ENCODE peak calls at places on chromosomes 1 and 21, in four cellular contexts. B, G, O and X are unnamed samples.

GRCh38 chr1:36656838-36657237 is 174.1 kb upstream of the CSF3R start:
- DNase-seq in O (no peak), B (no peak), G (no peak), X (no peak)

GRCh38 chr1:165930961-165931360 is 103.5 kb downstream of the UCK2 start:
- DNase-seq in O (no peak), B (no peak), G (no peak), X (no peak)

GRCh38 chr21:44299085-44299457 is 782 bp upstream of the PFKL start:
- DNase-seq in G (no peak), B (peak; percentile 13), O (no peak), X (no peak)

GRCh38 chr1:86846166-86846647 is 67.7 kb downstream of the SELENOF start:
- DNase-seq in O (no peak), B (peak; percentile 74), G (no peak), X (no peak)

GRCh38 chr1:97745912-97746311 is 174.9 kb downstream of the DPYD start:
- DNase-seq in O (no peak), B (peak; percentile 39), G (no peak), X (no peak)

GRCh38 chr1:11787251-11787803 is 18.4 kb downstream of the MTHFR start:
- DNase-seq in G (peak; percentile 61), B (peak; percentile 45), O (no peak), X (peak; percentile 73)

GRCh38 chr1:113946668-113947387 is 17.7 kb downstream of the HIPK1 start:
- DNase-seq in G (peak; percentile 50), B (no peak), O (peak; percentile 43), X (no peak)

GRCh38 chr1:231213831-231214573 is 27.0 kb upstream of the GNPAT start:
- DNase-seq in G (no peak), O (no peak), B (no peak), X (no peak)

GRCh38 chr1:23558140-23558871 is 995 bp downstream of the ID3 start:
- DNase-seq in O (peak; percentile 80), G (peak; percentile 45), B (peak; percentile 37), X (peak; percentile 73)

GRCh38 chr1:1573843-1574720 is 581 bp downstream of the SSU72 start:
- DNase-seq in B (peak; percentile 63), O (peak; percentile 57), G (peak; percentile 91), X (peak; percentile 81)

GRCh38 chr1:10915594-10915993 is 96.9 kb upstream of the TARDBP start:
- DNase-seq in O (no peak), B (no peak), G (no peak), X (no peak)

GRCh38 chr1:216014046-216014445 is 409.2 kb downstream of the USH2A start:
- DNase-seq in O (no peak), B (no peak), G (no peak), X (no peak)

GRCh38 chr1:170241266-170241851 is 95.6 kb downstream of the NTMT2 start:
- DNase-seq in G (no peak), O (no peak), B (no peak), X (no peak)

GRCh38 chr1:205977348-205978014 is 25.7 kb downstream of the RAB7B start:
- DNase-seq in B (peak; percentile 91), G (peak; percentile 86), O (peak; percentile 67), X (peak; percentile 88)

GRCh38 chr21:28892550-28893111 is 100.0 kb downstream of the LTN1 start:
- DNase-seq in O (no peak), G (no peak), B (no peak), X (no peak)

GRCh38 chr1:199691540-199691939 is 336.0 kb upstream of the NR5A2 start:
- DNase-seq in G (peak; percentile 69), B (peak; percentile 65), O (no peak), X (peak; percentile 16)

GRCh38 chr1:31423418-31423947 is 10.5 kb downstream of the SERINC2 start:
- DNase-seq in B (no peak), G (no peak), O (no peak), X (no peak)

GRCh38 chr1:12009318-12010001 is 9.8 kb upstream of the MIIP start:
- DNase-seq in O (no peak), G (no peak), B (no peak), X (no peak)

GRCh38 chr1:35449334-35450008 is 107.7 kb downstream of the KIAA0319L start:
- DNase-seq in O (no peak), B (peak; percentile 88), G (no peak), X (peak; percentile 22)

GRCh38 chr1:19028110-19028509 is 71.6 kb upstream of the IFFO2 start:
- DNase-seq in O (no peak), B (no peak), G (no peak), X (no peak)

GRCh38 chr1:161499099-161500078 is 5.9 kb upstream of the FCGR2A start:
- DNase-seq in O (no peak), B (no peak), G (no peak), X (no peak)

GRCh38 chr1:7292714-7293419 is 478.2 kb upstream of the VAMP3 start:
- DNase-seq in O (no peak), B (no peak), G (no peak), X (no peak)

GRCh38 chr1:201276891-201277290 is 6.4 kb upstream of the PKP1 start:
- DNase-seq in B (peak; percentile 74), O (no peak), G (no peak), X (no peak)

GRCh38 chr1:28343405-28343804 is 14.6 kb downstream of the MED18 start:
- DNase-seq in B (peak; percentile 74), O (peak; percentile 66), G (no peak), X (no peak)

GRCh38 chr1:227037121-227037520 is 97.0 kb downstream of the COQ8A start:
- DNase-seq in O (no peak), B (no peak), G (no peak), X (no peak)

GRCh38 chr1:186424539-186424938 is 36.4 kb downstream of the PDC start:
- DNase-seq in G (no peak), O (no peak), B (no peak), X (peak; percentile 25)

GRCh38 chr1:248813546-248813945 is 12.2 kb downstream of the SH3BP5L start:
- DNase-seq in G (no peak), B (no peak), O (no peak), X (no peak)

GRCh38 chr21:46000182-46000730 is 18.7 kb downstream of the COL6A1 start:
- DNase-seq in O (no peak), G (no peak), B (no peak), X (no peak)

DNA sequence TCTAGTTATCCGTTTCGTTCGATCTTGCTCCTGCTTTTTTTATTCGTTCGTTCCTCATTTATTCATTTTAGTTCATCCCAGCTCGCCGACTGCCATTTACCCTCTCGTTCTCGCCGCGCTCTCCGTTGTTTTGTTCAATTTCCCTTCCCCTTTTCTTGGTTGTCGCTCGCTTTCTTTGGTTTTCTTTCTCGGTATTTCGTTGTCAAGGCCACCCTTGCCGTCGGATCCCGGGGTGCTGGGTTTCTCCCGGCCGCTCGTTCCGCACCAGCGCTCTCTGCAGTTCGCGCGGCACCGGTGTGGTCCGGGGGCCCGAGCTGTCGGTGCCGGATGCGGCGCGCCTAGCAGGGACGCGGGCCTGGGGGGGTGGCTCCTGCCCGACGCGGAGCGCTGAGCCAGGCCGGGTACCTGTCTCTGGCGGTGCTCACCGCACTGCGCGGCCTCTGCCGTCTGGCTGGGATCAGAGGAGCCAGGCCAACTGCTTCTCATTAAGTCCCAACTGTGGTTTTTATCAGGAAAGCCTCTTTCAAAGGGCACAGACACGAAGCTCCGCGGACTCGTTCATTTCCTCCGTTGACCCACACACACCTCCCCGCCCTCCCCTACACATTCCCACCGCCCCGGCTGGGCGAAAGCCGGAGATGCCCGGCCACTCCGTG is 1.7 kb downstream of the ALX3 start:
- DNase-seq in G (peak; percentile 75), B (no peak), O (no peak), X (no peak)
- TF ChIP-seq EZH2 in G (peak; percentile 78), B (no peak), O (no peak), X (peak; percentile 90)

DNA sequence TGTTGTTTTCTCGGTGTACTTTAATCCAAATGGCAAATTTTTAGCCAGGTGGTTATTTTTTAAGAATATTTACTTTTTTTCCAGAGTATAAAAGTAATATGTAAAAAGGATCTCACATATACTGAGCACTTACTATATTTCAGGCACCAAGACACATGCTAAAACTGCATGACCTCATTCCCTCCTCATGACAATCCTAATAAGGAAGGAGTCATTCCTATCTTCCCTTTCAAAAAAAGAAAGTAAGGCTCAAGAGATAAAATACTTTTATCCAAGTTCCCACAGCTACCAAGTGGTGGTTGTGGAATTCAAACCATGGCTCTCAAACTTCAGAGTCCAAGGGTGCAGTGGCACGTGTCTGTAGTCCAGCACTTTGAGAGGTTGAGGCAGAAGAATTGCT is 19.4 kb downstream of the ATP2B4 start:
- DNase-seq in O (no peak), B (no peak), G (no peak), X (no peak)
- H3K4me1 ChIP-seq in O (peaks cover 5% of the 10 kb centered on the region), B (peaks cover 23% of the 10 kb centered on the region), G (peaks cover 16% of the 10 kb centered on the region), X (peaks cover 25% of the 10 kb centered on the region)

GRCh38 chr1:221228594-221228993 is 349.4 kb downstream of the HLX start:
- DNase-seq in B (no peak), G (peak; percentile 33), O (no peak), X (no peak)
- TF ChIP-seq EZH2 in B (no peak), G (no peak), O (no peak), X (no peak)

GRCh38 chr1:43542515-43543458 is 12.1 kb downstream of the PTPRF start:
- DNase-seq in O (no peak), G (no peak), B (no peak), X (no peak)
- H3K4me1 ChIP-seq in O (peaks cover 83% of the 10 kb centered on the region), G (peaks cover 49% of the 10 kb centered on the region), B (peaks cover 6% of the 10 kb centered on the region), X (peaks cover 59% of the 10 kb centered on the region)

GRCh38 chr1:46742069-46742468 is 23.2 kb upstream of the EFCAB14 start:
- DNase-seq in O (no peak), B (no peak), G (no peak), X (no peak)
- TF ChIP-seq EZH2 in O (no peak), B (no peak), G (no peak), X (no peak)

GRCh38 chr1:224378855-224379631 is 22.4 kb downstream of the CNIH4 start:
- DNase-seq in B (no peak), G (no peak), O (no peak), X (no peak)
- H3K4me1 ChIP-seq in B (peaks cover 18% of the 10 kb centered on the region), G (no peaks in the 10 kb centered on the region), O (peaks cover 11% of the 10 kb centered on the region), X (no peaks in the 10 kb centered on the region)

GRCh38 chr1:50417487-50417886 is 5.8 kb downstream of the DMRTA2 start:
- DNase-seq in B (no peak), G (peak; percentile 54), O (no peak), X (no peak)
- TF ChIP-seq EZH2 in B (no peak), G (peak; percentile 7), O (no peak), X (no peak)

DNA sequence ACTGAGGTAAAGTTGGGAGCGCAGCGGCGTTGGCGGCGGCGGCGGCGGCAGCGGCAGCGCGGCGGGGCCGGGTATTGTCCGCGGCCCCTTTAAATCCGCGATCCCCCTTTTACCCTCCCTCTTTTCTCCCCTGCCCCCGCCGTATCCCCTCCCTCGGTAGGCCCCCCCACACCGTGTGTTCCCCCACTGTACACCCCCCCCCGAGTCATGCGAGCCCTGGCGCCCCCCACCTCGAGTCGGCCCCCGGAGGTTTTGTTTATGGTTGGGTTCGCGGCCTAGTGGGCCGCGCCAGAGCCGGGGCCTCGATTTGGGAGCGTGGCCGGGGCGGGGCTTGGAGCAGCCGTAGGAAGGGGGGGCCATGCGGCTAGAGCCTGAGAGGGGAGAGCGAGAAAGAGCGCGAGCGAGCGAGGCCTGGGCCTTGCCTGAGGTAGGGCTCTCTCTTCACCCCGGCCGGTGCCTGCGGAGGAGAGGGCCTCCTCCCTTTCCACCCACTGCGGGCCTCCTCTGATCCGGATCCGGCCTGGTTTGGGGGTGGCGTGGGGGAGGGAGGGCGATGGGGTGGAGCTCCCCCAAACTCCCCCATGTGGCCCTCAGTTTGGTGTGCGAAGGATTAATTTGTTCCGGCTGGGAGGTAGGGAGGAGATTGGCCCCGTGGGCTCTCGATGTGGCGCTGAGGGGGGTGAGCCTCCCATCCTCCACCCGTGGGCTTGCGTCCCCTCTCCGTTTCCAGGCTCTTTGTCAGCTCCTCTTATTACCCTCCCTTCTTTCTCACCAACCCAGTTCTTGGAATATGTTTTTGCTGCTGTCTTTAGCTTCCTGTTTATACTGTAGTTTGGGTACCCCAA is 437 bp downstream of the UBAP2L start:
- DNase-seq in B (peak; percentile 28), G (peak; percentile 75), O (no peak), X (peak; percentile 75)
- H3K4me1 ChIP-seq in B (peaks cover 41% of the 10 kb centered on the region), G (peaks cover 30% of the 10 kb centered on the region), O (peaks cover 76% of the 10 kb centered on the region), X (peaks cover 30% of the 10 kb centered on the region)